ENCODE peak calls at places on chromosomes 3 and 15, in six cellular contexts. One of them, this sample, is unnamed. For H3K36me3, the result is how much of the 10 kb centered on the place peaks cover.

GRCh38 chr15:24678485-24678884 is 2.9 kb downstream of the NPAP1 start:
- DNase-seq in body of pancreas: no peak
- DNase-seq in PC-3: no peak
- DNase-seq in Caco-2: no peak
- DNase-seq in esophagus squamous epithelium: no peak
- DNase-seq in IMR-90: no peak
- DNase-seq in this sample: peak

GRCh38 chr15:50996641-50997040 is 88.2 kb downstream of the AP4E1 start:
- DNase-seq in IMR-90: peak
- DNase-seq in body of pancreas: no peak
- DNase-seq in PC-3: peak
- DNase-seq in Caco-2: no peak
- DNase-seq in esophagus squamous epithelium: no peak
- DNase-seq in this sample: peak

GRCh38 chr15:60389261-60390077 is 8.3 kb downstream of the ANXA2 start:
- DNase-seq in PC-3: no peak
- DNase-seq in esophagus squamous epithelium: no peak
- DNase-seq in IMR-90: no peak
- DNase-seq in Caco-2: no peak
- DNase-seq in body of pancreas: no peak
- DNase-seq in this sample: peak

GRCh38 chr15:60858511-60859085 is 370.5 kb downstream of the RORA start:
- DNase-seq in esophagus squamous epithelium: no peak
- DNase-seq in Caco-2: no peak
- DNase-seq in PC-3: no peak
- DNase-seq in IMR-90: no peak
- DNase-seq in body of pancreas: no peak
- DNase-seq in this sample: no peak

GRCh38 chr3:66991478-66991877 is 6.6 kb upstream of the KBTBD8 start:
- DNase-seq in esophagus squamous epithelium: no peak
- DNase-seq in PC-3: peak
- DNase-seq in IMR-90: peak
- DNase-seq in Caco-2: no peak
- DNase-seq in body of pancreas: no peak
- DNase-seq in this sample: peak

GRCh38 chr3:129228891-129229585 is 20.4 kb upstream of the COPG1 start:
- DNase-seq in IMR-90: peak
- DNase-seq in Caco-2: no peak
- DNase-seq in PC-3: peak
- DNase-seq in esophagus squamous epithelium: no peak
- DNase-seq in body of pancreas: no peak
- DNase-seq in this sample: peak

GRCh38 chr15:26722621-26723160 is 50.2 kb downstream of the GABRB3 start:
- DNase-seq in esophagus squamous epithelium: no peak
- DNase-seq in body of pancreas: no peak
- DNase-seq in IMR-90: no peak
- DNase-seq in PC-3: no peak
- DNase-seq in Caco-2: no peak
- DNase-seq in this sample: no peak

GRCh38 chr3:11541321-11542303 is 102.1 kb downstream of the VGLL4 start:
- DNase-seq in esophagus squamous epithelium: no peak
- DNase-seq in PC-3: no peak
- DNase-seq in IMR-90: no peak
- DNase-seq in body of pancreas: no peak
- DNase-seq in Caco-2: no peak
- DNase-seq in this sample: no peak

GRCh38 chr3:143808999-143809700 is 39.1 kb downstream of the SLC9A9 start:
- DNase-seq in body of pancreas: no peak
- DNase-seq in esophagus squamous epithelium: no peak
- DNase-seq in Caco-2: no peak
- DNase-seq in IMR-90: peak
- DNase-seq in PC-3: no peak
- DNase-seq in this sample: no peak

GRCh38 chr3:160686955-160687535 is 10.1 kb downstream of the ARL14 start:
- DNase-seq in Caco-2: no peak
- DNase-seq in esophagus squamous epithelium: no peak
- DNase-seq in body of pancreas: no peak
- DNase-seq in PC-3: peak
- DNase-seq in IMR-90: peak
- DNase-seq in this sample: peak

GRCh38 chr3:94787734-94788133 is 724.9 kb downstream of the NSUN3 start:
- DNase-seq in PC-3: peak
- DNase-seq in esophagus squamous epithelium: no peak
- DNase-seq in Caco-2: no peak
- DNase-seq in body of pancreas: no peak
- DNase-seq in IMR-90: no peak
- DNase-seq in this sample: no peak

GRCh38 chr3:114739627-114740026 is 407.5 kb downstream of the ZBTB20 start:
- DNase-seq in IMR-90: no peak
- DNase-seq in body of pancreas: no peak
- DNase-seq in PC-3: no peak
- DNase-seq in Caco-2: peak
- DNase-seq in esophagus squamous epithelium: no peak
- DNase-seq in this sample: no peak

GRCh38 chr15:78979456-78980320 is 34.8 kb upstream of the CTSH start:
- DNase-seq in IMR-90: peak
- DNase-seq in body of pancreas: peak
- DNase-seq in PC-3: peak
- DNase-seq in Caco-2: peak
- DNase-seq in esophagus squamous epithelium: no peak
- DNase-seq in this sample: peak

GRCh38 chr3:129211772-129212171 is 28.1 kb upstream of the CNBP start:
- DNase-seq in esophagus squamous epithelium: no peak
- DNase-seq in body of pancreas: peak
- DNase-seq in PC-3: peak
- DNase-seq in IMR-90: peak
- DNase-seq in Caco-2: peak
- DNase-seq in this sample: peak

GRCh38 chr15:60324706-60325438 is 72.9 kb downstream of the ANXA2 start:
- DNase-seq in IMR-90: no peak
- DNase-seq in body of pancreas: no peak
- DNase-seq in PC-3: no peak
- DNase-seq in Caco-2: no peak
- DNase-seq in esophagus squamous epithelium: no peak
- DNase-seq in this sample: no peak

GRCh38 chr3:30308131-30308530 is 298.3 kb upstream of the TGFBR2 start:
- DNase-seq in PC-3: no peak
- DNase-seq in body of pancreas: no peak
- DNase-seq in esophagus squamous epithelium: no peak
- DNase-seq in IMR-90: peak
- DNase-seq in Caco-2: no peak
- DNase-seq in this sample: peak

GRCh38 chr3:30399394-30400181 is 206.8 kb upstream of the TGFBR2 start:
- DNase-seq in esophagus squamous epithelium: no peak
- DNase-seq in Caco-2: no peak
- DNase-seq in PC-3: peak
- DNase-seq in body of pancreas: no peak
- DNase-seq in IMR-90: peak
- DNase-seq in this sample: peak

GRCh38 chr3:60893946-60894345 is 357.3 kb downstream of the FHIT start:
- DNase-seq in esophagus squamous epithelium: no peak
- DNase-seq in IMR-90: no peak
- DNase-seq in body of pancreas: no peak
- DNase-seq in Caco-2: no peak
- DNase-seq in PC-3: no peak
- DNase-seq in this sample: no peak

GRCh38 chr3:14425574-14426304 is 23.3 kb downstream of the SLC6A6 start:
- DNase-seq in esophagus squamous epithelium: no peak
- DNase-seq in IMR-90: no peak
- DNase-seq in Caco-2: no peak
- DNase-seq in PC-3: peak
- DNase-seq in body of pancreas: no peak
- DNase-seq in this sample: peak

GRCh38 chr15:34355241-34355640 is 11.8 kb downstream of the LPCAT4 start:
- DNase-seq in IMR-90: no peak
- DNase-seq in esophagus squamous epithelium: no peak
- DNase-seq in body of pancreas: no peak
- DNase-seq in Caco-2: no peak
- DNase-seq in PC-3: no peak
- DNase-seq in this sample: peak

GRCh38 chr15:77821188-77821958 is 188.7 kb upstream of the LINGO1 start:
- DNase-seq in body of pancreas: peak
- DNase-seq in Caco-2: peak
- DNase-seq in PC-3: peak
- DNase-seq in IMR-90: peak
- DNase-seq in esophagus squamous epithelium: no peak
- DNase-seq in this sample: peak

GRCh38 chr15:77819271-77819806 is 186.6 kb upstream of the LINGO1 start:
- DNase-seq in body of pancreas: no peak
- DNase-seq in PC-3: no peak
- DNase-seq in IMR-90: no peak
- DNase-seq in esophagus squamous epithelium: no peak
- DNase-seq in Caco-2: no peak
- DNase-seq in this sample: no peak

GRCh38 chr15:77818484-77819270 is 186.0 kb upstream of the LINGO1 start:
- DNase-seq in esophagus squamous epithelium: no peak
- DNase-seq in PC-3: no peak
- DNase-seq in IMR-90: no peak
- DNase-seq in body of pancreas: no peak
- DNase-seq in Caco-2: no peak
- DNase-seq in this sample: no peak

GRCh38 chr15:77821959-77822256 is 189.2 kb upstream of the LINGO1 start:
- DNase-seq in body of pancreas: no peak
- DNase-seq in esophagus squamous epithelium: no peak
- DNase-seq in PC-3: no peak
- DNase-seq in IMR-90: no peak
- DNase-seq in Caco-2: no peak
- DNase-seq in this sample: no peak

DNA sequence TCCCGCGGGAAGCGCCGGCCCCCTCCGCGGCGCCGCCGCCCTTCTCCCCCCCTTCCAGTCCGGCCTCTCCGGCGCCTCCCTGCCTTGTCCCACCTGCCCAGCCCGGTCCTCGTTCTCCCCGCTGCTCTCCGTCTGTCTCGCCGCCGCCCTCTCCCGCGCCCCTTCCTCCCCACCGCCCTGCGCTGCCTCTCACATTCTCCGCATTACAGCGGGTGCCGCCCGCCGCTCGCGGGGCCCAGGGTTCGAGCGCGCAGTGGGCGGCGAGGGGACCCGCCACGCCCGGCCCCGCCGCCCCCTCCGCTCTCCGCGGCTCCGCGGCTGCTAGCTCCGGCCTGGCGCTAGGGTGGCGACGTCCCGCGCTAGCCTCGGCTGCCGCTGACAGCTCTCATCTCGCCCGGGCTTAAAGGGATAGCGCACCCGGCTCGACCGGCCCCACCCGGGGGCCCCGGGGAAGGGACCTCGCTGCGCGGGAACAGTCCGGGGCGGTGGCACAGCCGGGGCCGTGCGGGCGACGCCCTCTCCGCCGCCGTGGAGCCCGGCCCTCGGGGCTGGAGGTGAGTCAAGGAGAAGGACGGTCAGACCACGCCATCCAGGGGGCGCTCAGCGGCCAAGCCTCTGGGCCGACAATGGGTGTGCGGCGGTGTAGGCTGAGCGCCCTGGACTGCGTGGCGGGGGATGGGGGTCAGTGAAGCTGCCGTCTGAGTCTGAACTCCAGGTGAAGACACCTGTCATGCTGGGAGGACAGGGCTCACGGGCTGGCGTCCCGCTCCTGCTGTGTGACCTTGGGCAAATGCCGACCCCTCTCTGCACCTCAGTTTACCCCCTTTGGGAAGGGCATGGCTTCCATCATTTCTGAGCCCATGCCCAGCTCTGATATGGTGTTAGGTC is 187.4 kb upstream of the LINGO1 start:
- DNase-seq in PC-3: peak
- DNase-seq in Caco-2: peak
- DNase-seq in IMR-90: no peak
- DNase-seq in esophagus squamous epithelium: no peak
- DNase-seq in body of pancreas: no peak
- DNase-seq in this sample: no peak
- TF ChIP-seq CTCF in PC-3: peak
- TF ChIP-seq CTCF in Caco-2: peak
- TF ChIP-seq CTCF in IMR-90: no peak
- TF ChIP-seq CTCF in esophagus squamous epithelium: no peak
- TF ChIP-seq CTCF in body of pancreas: no peak
- TF ChIP-seq CTCF in this sample: peak

DNA sequence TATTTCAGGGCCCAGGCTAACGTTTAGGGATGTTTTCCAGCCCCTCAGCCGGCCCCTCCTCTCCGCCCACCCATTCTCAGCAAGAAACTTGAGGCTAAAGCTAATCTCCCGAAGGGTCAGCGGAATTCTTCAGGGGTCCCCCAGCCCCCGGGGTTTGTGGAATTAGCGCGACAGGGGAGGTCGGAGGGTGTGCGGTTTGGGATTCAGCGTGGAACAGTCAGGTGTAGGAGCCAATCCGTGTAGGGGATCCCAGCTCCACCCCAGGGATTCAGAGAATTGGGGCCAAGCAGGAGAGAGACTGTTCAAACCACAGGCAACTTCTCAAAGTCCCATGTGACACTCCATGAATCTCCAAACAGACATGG is 1.7 kb downstream of the PTX3 start:
- DNase-seq in body of pancreas: no peak
- DNase-seq in Caco-2: no peak
- DNase-seq in PC-3: peak
- DNase-seq in esophagus squamous epithelium: no peak
- DNase-seq in IMR-90: no peak
- DNase-seq in this sample: no peak
- H3K4me3 ChIP-seq in body of pancreas: peak
- H3K4me3 ChIP-seq in Caco-2: peak
- H3K4me3 ChIP-seq in PC-3: peak
- H3K4me3 ChIP-seq in esophagus squamous epithelium: peak
- H3K4me3 ChIP-seq in IMR-90: peak
- H3K4me3 ChIP-seq in this sample: peak

DNA sequence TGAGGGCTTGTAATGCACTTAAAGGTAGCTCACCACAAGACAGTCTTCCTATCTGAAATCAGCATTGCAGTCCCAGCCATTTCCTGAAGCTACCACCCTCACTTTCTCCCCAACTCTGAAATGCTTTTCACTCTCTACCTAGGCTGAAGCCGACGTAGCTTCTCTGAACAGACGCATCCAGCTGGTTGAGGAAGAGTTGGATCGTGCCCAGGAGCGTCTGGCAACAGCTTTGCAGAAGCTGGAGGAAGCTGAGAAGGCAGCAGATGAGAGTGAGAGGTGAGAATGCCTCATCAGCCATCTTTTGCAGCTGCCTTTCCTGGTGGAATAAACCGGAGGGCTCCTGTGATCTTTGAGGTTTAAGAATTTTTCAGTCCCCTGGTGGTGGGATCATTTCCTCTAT is 14.3 kb downstream of the TPM1 start:
- DNase-seq in PC-3: no peak
- DNase-seq in Caco-2: no peak
- DNase-seq in IMR-90: peak
- DNase-seq in esophagus squamous epithelium: no peak
- DNase-seq in body of pancreas: peak
- DNase-seq in this sample: no peak
- H3K36me3 ChIP-seq in PC-3: under half
- H3K36me3 ChIP-seq in Caco-2: under half
- H3K36me3 ChIP-seq in IMR-90: half or more
- H3K36me3 ChIP-seq in esophagus squamous epithelium: under half
- H3K36me3 ChIP-seq in body of pancreas: under half
- H3K36me3 ChIP-seq in this sample: under half

DNA sequence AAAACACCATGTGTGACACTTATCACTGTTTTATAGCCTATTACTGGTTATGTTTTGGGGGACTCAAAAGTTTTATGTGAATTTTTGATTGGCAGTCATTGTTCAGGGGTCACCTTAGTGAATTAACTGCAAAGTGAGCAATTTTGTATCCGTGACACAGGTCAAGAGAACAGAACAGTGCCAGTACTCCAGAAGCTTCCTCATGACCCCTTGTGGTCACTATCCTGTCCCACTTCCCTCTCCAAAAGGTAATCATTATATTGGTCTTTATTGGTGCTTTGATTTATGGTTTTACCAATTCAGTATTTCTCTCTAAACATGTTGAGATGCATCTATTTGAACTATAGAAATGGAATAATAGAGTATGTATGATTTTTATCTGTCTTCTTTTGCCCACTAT is 107.1 kb downstream of the STT3B start:
- DNase-seq in body of pancreas: no peak
- DNase-seq in esophagus squamous epithelium: no peak
- DNase-seq in IMR-90: no peak
- DNase-seq in Caco-2: no peak
- DNase-seq in PC-3: no peak
- DNase-seq in this sample: no peak
- TF ChIP-seq CTCF in body of pancreas: peak
- TF ChIP-seq CTCF in esophagus squamous epithelium: no peak
- TF ChIP-seq CTCF in IMR-90: no peak
- TF ChIP-seq CTCF in Caco-2: peak
- TF ChIP-seq CTCF in PC-3: peak
- TF ChIP-seq CTCF in this sample: no peak

This sample was measured in bronchial epithelial cell.